ENCODE peak calls at places on chromosome X, in nine cellular contexts. N is tibial artery, R is adrenal gland, B is A549, L is hepatocyte, F is endothelial cell of umbilical vein, V is HCT116, S is ascending aorta, Y is left ventricle myocardium inferior. E is an unnamed sample. For H3K4me1 and H3K9me3, the result is how much of the 10 kb centered on the place peaks cover.

GRCh38 chrX:2638279-2638678 is 52.8 kb upstream of the CD99 start:
- DNase-seq in N (no peak), R (no peak), B (no peak), L (no peak), F (no peak), V (no peak), S (no peak), Y (no peak), E (no peak)

GRCh38 chrX:134544614-134545255 is 84.8 kb downstream of the HPRT1 start:
- DNase-seq in N (no peak), R (no peak), B (no peak), L (peak), F (no peak), V (no peak), S (no peak), Y (no peak), E (no peak)

GRCh38 chrX:52426810-52427209 is 58.0 kb downstream of the XAGE2 start:
- DNase-seq in N (no peak), R (no peak), B (no peak), L (no peak), F (no peak), V (no peak), S (no peak), Y (no peak), E (no peak)

GRCh38 chrX:70433848-70434351 is 10.7 kb upstream of the DLG3 start:
- DNase-seq in N (peak), R (peak), B (peak), L (peak), F (peak), V (peak), S (peak), Y (peak), E (peak)

GRCh38 chrX:150223176-150224015 is 139.7 kb upstream of the MAMLD1 start:
- DNase-seq in N (no peak), R (no peak), B (no peak), L (no peak), F (no peak), V (no peak), S (no peak), Y (no peak), E (no peak)

GRCh38 chrX:6226053-6226645 is 2.5 kb downstream of the NLGN4X start:
- DNase-seq in N (no peak), R (no peak), B (no peak), L (peak), F (no peak), V (no peak), S (no peak), Y (peak), E (no peak)

GRCh38 chrX:109920325-109920724 is 82.6 kb upstream of the TMEM164 start:
- DNase-seq in N (no peak), R (no peak), B (no peak), L (no peak), F (no peak), V (no peak), S (no peak), Y (no peak), E (no peak)

GRCh38 chrX:129678881-129679195 is 24.1 kb upstream of the APLN start:
- DNase-seq in N (no peak), R (no peak), B (no peak), L (no peak), F (peak), V (no peak), S (no peak), Y (no peak), E (no peak)

GRCh38 chrX:2656243-2656836 is 34.8 kb upstream of the CD99 start:
- DNase-seq in N (no peak), R (no peak), B (no peak), L (no peak), F (no peak), V (no peak), S (no peak), Y (no peak), E (no peak)

GRCh38 chrX:17930850-17931249 is 69.8 kb upstream of the RAI2 start:
- DNase-seq in N (no peak), R (no peak), B (peak), L (no peak), F (no peak), V (no peak), S (no peak), Y (no peak), E (no peak)
- TF ChIP-seq CTCF in N (no peak), R (no peak), B (peak), L (no peak), F (no peak), V (no peak), S (no peak), Y (peak), E (no peak)

GRCh38 chrX:42944381-42944998 is 166.5 kb upstream of the PPP1R2C start:
- DNase-seq in N (no peak), R (no peak), B (no peak), L (no peak), F (no peak), V (no peak), S (no peak), Y (no peak), E (no peak)
- H3K4me1 ChIP-seq in N (under half), R (under half), B (under half), L (under half), F (under half), V (under half), S (under half), Y (under half), E (under half)

DNA sequence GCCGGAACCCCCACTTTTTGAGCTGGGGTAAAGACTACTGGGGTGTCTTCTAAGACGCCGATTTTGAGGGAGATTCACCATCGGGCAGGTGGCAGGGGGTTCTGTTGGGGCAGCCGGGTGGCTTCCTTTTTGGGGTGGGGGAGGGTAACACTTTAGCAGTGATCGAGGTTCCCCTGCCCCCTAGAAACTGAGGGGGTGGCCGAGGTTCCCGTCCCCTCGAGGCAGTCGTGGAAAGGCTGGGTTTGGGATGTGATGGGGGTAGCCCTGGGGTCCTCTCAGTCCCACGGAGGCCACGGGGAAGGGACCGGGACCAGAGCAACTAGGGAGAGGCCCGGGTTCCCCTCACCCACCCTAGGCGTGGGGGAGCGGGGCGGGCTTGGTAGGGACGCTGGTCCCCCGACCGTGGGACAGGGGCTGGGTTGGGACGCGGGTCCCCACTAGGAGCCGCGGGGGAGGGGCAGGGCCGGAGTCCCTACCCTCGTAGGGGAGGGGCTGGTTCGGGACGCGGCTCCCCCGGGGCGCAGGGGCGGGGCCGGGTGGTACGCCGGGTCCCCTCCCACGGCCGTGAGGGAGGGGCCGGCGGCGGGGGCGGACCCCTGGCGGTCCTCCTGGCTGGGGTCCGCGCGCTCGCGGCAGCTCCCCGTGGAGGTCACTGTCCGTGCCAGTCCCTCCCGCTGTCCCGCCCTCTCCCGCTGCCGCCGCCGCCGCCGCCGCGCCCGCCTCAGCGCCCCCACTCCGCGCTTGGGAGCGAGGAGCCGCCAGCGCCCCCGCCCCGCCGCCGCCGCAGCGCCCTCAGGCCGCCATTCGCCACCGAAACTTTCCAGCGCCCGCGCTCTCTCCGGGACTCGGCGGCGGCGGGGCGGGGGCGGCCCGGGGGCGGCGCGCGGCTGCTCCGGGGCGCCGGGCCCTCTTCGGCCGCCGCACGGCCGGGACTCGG is at the start of gene TBL1X:
- DNase-seq in N (peak), R (peak), B (peak), L (peak), F (peak), V (no peak), S (no peak), Y (peak), E (no peak)
- H3K9me3 ChIP-seq in N (under half), R (under half), B (under half), L (under half), F (under half), V (under half), S (under half), Y (under half), E (under half)

DNA sequence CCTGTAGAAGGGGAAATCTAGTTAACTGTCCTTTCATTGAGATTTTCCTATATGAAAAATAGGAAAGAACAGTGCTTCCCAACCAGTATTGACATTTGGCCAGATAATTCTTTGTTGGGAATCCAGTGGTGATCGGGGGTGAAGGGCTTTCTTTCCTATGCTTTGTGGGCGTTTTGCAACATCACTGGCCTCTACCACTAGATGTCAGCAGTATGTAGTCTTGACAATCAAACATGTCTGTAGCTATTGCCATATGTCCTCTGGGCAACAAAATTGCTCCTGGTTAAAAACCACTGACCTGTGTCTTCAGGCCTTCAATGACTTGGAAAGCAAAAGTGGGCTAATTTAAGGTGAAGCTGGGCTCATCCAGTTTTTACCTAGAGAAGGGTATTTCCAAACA is 658.5 kb downstream of the DACH2 start:
- DNase-seq in N (no peak), R (no peak), B (peak), L (peak), F (no peak), V (no peak), S (no peak), Y (no peak), E (no peak)
- TF ChIP-seq CTCF in N (no peak), R (no peak), B (no peak), L (peak), F (no peak), V (no peak), S (no peak), Y (peak), E (no peak)

GRCh38 chrX:19751068-19751467 is 136.3 kb downstream of the SH3KBP1 start:
- DNase-seq in N (no peak), R (no peak), B (no peak), L (no peak), F (no peak), V (no peak), S (no peak), Y (no peak), E (no peak)
- H3K4me1 ChIP-seq in N (under half), R (under half), B (under half), L (under half), F (under half), V (under half), S (under half), Y (under half), E (under half)

GRCh38 chrX:1444896-1445480 is 7.7 kb downstream of the ASMTL start:
- DNase-seq in N (peak), R (no peak), B (no peak), L (no peak), F (no peak), V (no peak), S (no peak), Y (no peak), E (no peak)
- H3K9me3 ChIP-seq in N (under half), R (under half), B (under half), L (under half), F (under half), V (under half), S (under half), Y (under half), E (under half)